ENCODE peak calls at places on chromosome 14, in eight cellular contexts. O is NCI-H510A treated with DMSO at 0.1 percent for 48 hours; E is NCI-H1092; P is kidney tubule cell; I is AG09319; G is NCI-H1436; Q is COR-L47; M is stimulated activated CD4-positive, alpha-beta T cell treated with anti-CD3 and anti-CD28 coated beads, Interleukin-12 subunit alpha, Interleukin-12 subunit beta, amount 100 ng/mL, for 4 hours. Z is an unnamed sample.
A peak's percentile ranks its signal among the peaks of the same experiment; 100 is the strongest.

GRCh38 chr14:55133416-55133815 is 4.4 kb downstream of the LGALS3 start:
- DNase-seq in O (no peak), E (no peak), P (peak; percentile 41), I (no peak), G (no peak), Q (peak; percentile 13), M (no peak), Z (no peak)

GRCh38 chr14:71296184-71296583 is 388.9 kb downstream of the PCNX1 start:
- DNase-seq in O (no peak), E (no peak), P (no peak), I (no peak), G (no peak), Q (no peak), M (no peak), Z (no peak)

GRCh38 chr14:95322646-95323045 is 2.9 kb upstream of the CLMN start:
- DNase-seq in O (no peak), E (no peak), P (no peak), I (no peak), G (no peak), Q (no peak), M (no peak), Z (no peak)

GRCh38 chr14:89955022-89955414 is 488 bp upstream of the EFCAB11 start:
- DNase-seq in O (no peak), E (no peak), P (no peak), I (no peak), G (no peak), Q (no peak), M (no peak), Z (no peak)

GRCh38 chr14:75711134-75711795 is 50.2 kb downstream of the TTLL5 start:
- DNase-seq in O (peak; percentile 4), E (peak; percentile 5), P (peak; percentile 63), I (peak; percentile 34), G (no peak), Q (peak; percentile 41), M (no peak), Z (peak; percentile 12)

GRCh38 chr14:97707603-97708002 is 910.4 kb downstream of the VRK1 start:
- DNase-seq in O (no peak), E (no peak), P (no peak), I (no peak), G (no peak), Q (no peak), M (no peak), Z (no peak)

GRCh38 chr14:47150267-47150666 is 498.7 kb upstream of the RPL10L start:
- DNase-seq in O (no peak), E (no peak), P (no peak), I (no peak), G (no peak), Q (no peak), M (no peak), Z (no peak)

GRCh38 chr14:78709795-78710569 is 539.8 kb downstream of the NRXN3 start:
- DNase-seq in O (no peak), E (no peak), P (no peak), I (no peak), G (no peak), Q (no peak), M (no peak), Z (no peak)

GRCh38 chr14:102424923-102425322 is 62.2 kb downstream of the TECPR2 start:
- DNase-seq in O (no peak), E (no peak), P (no peak), I (no peak), G (no peak), Q (no peak), M (no peak), Z (no peak)

GRCh38 chr14:100374270-100374669 is 51.1 kb downstream of the SLC25A47 start:
- DNase-seq in O (no peak), E (no peak), P (no peak), I (no peak), G (no peak), Q (no peak), M (no peak), Z (no peak)

GRCh38 chr14:84323450-84323849 is 1206.5 kb upstream of the FLRT2 start:
- DNase-seq in O (no peak), E (no peak), P (no peak), I (no peak), G (no peak), Q (no peak), M (no peak), Z (no peak)

GRCh38 chr14:92591346-92591745 is 77.8 kb downstream of the RIN3 start:
- DNase-seq in O (no peak), E (no peak), P (no peak), I (no peak), G (no peak), Q (no peak), M (no peak), Z (no peak)

GRCh38 chr14:60092516-60092915 is 793 bp downstream of the PCNX4 start:
- DNase-seq in O (peak; percentile 57), E (no peak), P (peak; percentile 44), I (no peak), G (no peak), Q (no peak), M (no peak), Z (peak; percentile 33)

GRCh38 chr14:49971156-49972141 is 78.6 kb downstream of the ARF6 start:
- DNase-seq in O (no peak), E (peak; percentile 30), P (peak; percentile 58), I (no peak), G (no peak), Q (no peak), M (no peak), Z (no peak)

GRCh38 chr14:97277711-97278110 is 480.5 kb downstream of the VRK1 start:
- DNase-seq in O (no peak), E (no peak), P (no peak), I (no peak), G (no peak), Q (no peak), M (no peak), Z (no peak)

GRCh38 chr14:95314609-95315008 is 5.1 kb downstream of the CLMN start:
- DNase-seq in O (no peak), E (no peak), P (peak; percentile 76), I (no peak), G (no peak), Q (no peak), M (peak; percentile 20), Z (no peak)

GRCh38 chr14:32047791-32048190 is 29.3 kb upstream of the ARHGAP5 start:
- DNase-seq in O (no peak), E (no peak), P (peak; percentile 69), I (no peak), G (no peak), Q (no peak), M (no peak), Z (no peak)

GRCh38 chr14:90495357-90496276 is 98.8 kb downstream of the CALM1 start:
- DNase-seq in O (no peak), E (no peak), P (peak; percentile 54), I (peak; percentile 16), G (no peak), Q (no peak), M (no peak), Z (no peak)

GRCh38 chr14:28161040-28161439 is 605.5 kb upstream of the FOXG1 start:
- DNase-seq in O (no peak), E (no peak), P (no peak), I (no peak), G (no peak), Q (no peak), M (no peak), Z (no peak)

GRCh38 chr14:99459491-99460100 is 21.1 kb downstream of the SETD3 start:
- DNase-seq in O (no peak), E (no peak), P (no peak), I (no peak), G (no peak), Q (no peak), M (no peak), Z (no peak)

GRCh38 chr14:95408731-95409471 is 89.2 kb upstream of the CLMN start:
- DNase-seq in O (no peak), E (no peak), P (no peak), I (no peak), G (no peak), Q (no peak), M (no peak), Z (no peak)

GRCh38 chr14:44403194-44403593 is 103.9 kb downstream of the FSCB start:
- DNase-seq in O (no peak), E (no peak), P (no peak), I (no peak), G (no peak), Q (no peak), M (no peak), Z (peak; percentile 15)

GRCh38 chr14:51321036-51321435 is 81.0 kb downstream of the TMX1 start:
- DNase-seq in O (no peak), E (no peak), P (peak; percentile 15), I (no peak), G (no peak), Q (no peak), M (no peak), Z (no peak)

GRCh38 chr14:69287096-69287991 is 27.4 kb downstream of the GALNT16 start:
- DNase-seq in O (no peak), E (no peak), P (no peak), I (no peak), G (no peak), Q (no peak), M (no peak), Z (peak; percentile 54)

GRCh38 chr14:90717916-90718315 is 98.3 kb downstream of the TTC7B start:
- DNase-seq in O (no peak), E (no peak), P (no peak), I (no peak), G (no peak), Q (no peak), M (no peak), Z (no peak)

GRCh38 chr14:80567905-80568512 is 356.7 kb upstream of the DIO2 start:
- DNase-seq in O (no peak), E (no peak), P (peak; percentile 96), I (no peak), G (no peak), Q (no peak), M (no peak), Z (no peak)

GRCh38 chr14:23433457-23433856 is 2.0 kb downstream of the MYH7 start:
- DNase-seq in O (no peak), E (no peak), P (no peak), I (no peak), G (no peak), Q (no peak), M (no peak), Z (no peak)

GRCh38 chr14:51750542-51750941 is 98.8 kb downstream of the FRMD6 start:
- DNase-seq in O (no peak), E (no peak), P (no peak), I (no peak), G (no peak), Q (no peak), M (no peak), Z (peak; percentile 11)

GRCh38 chr14:50039734-50040400 is 76.5 kb downstream of the VCPKMT start:
- DNase-seq in O (no peak), E (no peak), P (peak; percentile 56), I (no peak), G (no peak), Q (no peak), M (no peak), Z (no peak)

GRCh38 chr14:23631702-23632460 is 4.3 kb upstream of the DHRS2 start:
- DNase-seq in O (peak; percentile 10), E (peak; percentile 67), P (peak; percentile 70), I (peak; percentile 44), G (peak; percentile 56), Q (peak; percentile 53), M (peak; percentile 68), Z (peak; percentile 92)

GRCh38 chr14:90968025-90968424 is 92.4 kb downstream of the RPS6KA5 start:
- DNase-seq in O (no peak), E (no peak), P (no peak), I (no peak), G (no peak), Q (no peak), M (no peak), Z (no peak)

GRCh38 chr14:77985235-77985634 is 184.9 kb upstream of the NRXN3 start:
- DNase-seq in O (peak; percentile 31), E (no peak), P (no peak), I (no peak), G (no peak), Q (peak; percentile 81), M (no peak), Z (peak; percentile 41)

GRCh38 chr14:94630396-94630795 is 18.2 kb downstream of the SERPINA3 start:
- DNase-seq in O (no peak), E (no peak), P (no peak), I (no peak), G (no peak), Q (no peak), M (no peak), Z (no peak)

GRCh38 chr14:22536853-22537338 is 52.1 kb downstream of the DAD1 start:
- DNase-seq in O (no peak), E (no peak), P (peak; percentile 93), I (peak; percentile 46), G (no peak), Q (no peak), M (peak; percentile 74), Z (no peak)

Z was measured in NCI-H1417.